ENCODE peak calls at places on chromosome 12, in seven cellular contexts. C, M, J, I, K, A and W are unnamed samples.

GRCh38 chr12:15996254-15996653 is 85.1 kb downstream of the DERA start:
- DNase-seq in I (peak), J (no peak), M (no peak), C (no peak), A (peak), K (peak), W (no peak)

GRCh38 chr12:116539361-116539771 is 19.8 kb upstream of the MAP1LC3B2 start:
- DNase-seq in I (peak), K (no peak), J (no peak), M (no peak), C (no peak), A (no peak), W (no peak)

GRCh38 chr12:43742106-43742505 is 16.5 kb downstream of the PUS7L start:
- DNase-seq in I (peak), A (no peak), K (peak), M (no peak), J (no peak), C (no peak), W (no peak)

GRCh38 chr12:4134833-4135597 is 138.5 kb upstream of the CCND2 start:
- DNase-seq in A (peak), C (no peak), J (no peak), I (no peak), K (no peak), M (no peak), W (no peak)

GRCh38 chr12:9811651-9812050 is 15.6 kb upstream of the KLRF1 start:
- DNase-seq in J (no peak), I (no peak), M (no peak), K (no peak), C (no peak), A (no peak), W (no peak)

GRCh38 chr12:95963104-95963503 is 20.0 kb downstream of the AMDHD1 start:
- DNase-seq in K (no peak), C (no peak), A (peak), I (peak), J (no peak), M (peak), W (no peak)

GRCh38 chr12:55730447-55730820 is 1.6 kb upstream of the CD63 start:
- DNase-seq in I (no peak), M (no peak), C (no peak), A (no peak), J (no peak), K (no peak), W (peak)

GRCh38 chr12:52876371-52876770 is 27.6 kb upstream of the KRT78 start:
- DNase-seq in A (no peak), M (no peak), J (no peak), I (peak), K (no peak), C (no peak), W (no peak)

GRCh38 chr12:45355750-45356149 is 139.9 kb downstream of the ANO6 start:
- DNase-seq in J (no peak), K (no peak), I (peak), C (no peak), A (no peak), M (peak), W (no peak)